ENCODE peak calls at places on chromosomes 16 and 17, in five cellular contexts. U is IMR-90, F is Peyer's patch, H is PC-3, P is A549. N is an unnamed sample.

GRCh38 chr16:19474617-19475016 is 47.3 kb downstream of the GDE1 start:
- DNase-seq in U (no peak), P (no peak), H (no peak), F (no peak), N (no peak)

GRCh38 chr16:75065149-75065807 is 51.3 kb downstream of the LDHD start:
- DNase-seq in U (no peak), F (no peak), H (peak; percentile 71), P (no peak), N (no peak)

GRCh38 chr17:77516902-77517301 is 376.1 kb downstream of the SEC14L1 start:
- DNase-seq in F (no peak), H (peak; percentile 75), P (no peak), U (peak; percentile 79), N (no peak)

GRCh38 chr17:72123964-72124791 is 3.4 kb downstream of the SOX9 start:
- DNase-seq in P (no peak), H (peak; percentile 40), F (no peak), U (no peak), N (peak; percentile 73)

GRCh38 chr16:77898671-77899211 is 110.4 kb downstream of the VAT1L start:
- DNase-seq in P (no peak), U (peak; percentile 89), F (no peak), H (no peak), N (no peak)

GRCh38 chr16:85514295-85514600 is 98.9 kb upstream of the GSE1 start:
- DNase-seq in H (peak; percentile 65), U (peak; percentile 68), F (no peak), P (no peak), N (no peak)

GRCh38 chr17:6374761-6375312 is 60.1 kb downstream of the AIPL1 start:
- DNase-seq in F (no peak), H (peak; percentile 83), U (peak; percentile 61), P (peak; percentile 86), N (peak; percentile 85)

GRCh38 chr17:78991017-78991783 is 11.5 kb upstream of the LGALS3BP start:
- DNase-seq in P (no peak), H (no peak), U (no peak), F (no peak), N (peak; percentile 19)

GRCh38 chr16:85173981-85174751 is 61.9 kb upstream of the CIBAR2 start:
- DNase-seq in H (peak; percentile 91), F (no peak), U (peak; percentile 89), P (peak; percentile 76), N (peak; percentile 79)

GRCh38 chr16:67241008-67241900 is 6.0 kb downstream of the FHOD1 start:
- DNase-seq in F (no peak), P (peak; percentile 76), H (peak; percentile 79), U (peak; percentile 92), N (peak; percentile 87)

GRCh38 chr16:67243481-67243880 is 3.8 kb downstream of the FHOD1 start:
- DNase-seq in P (no peak), U (no peak), H (no peak), F (no peak), N (no peak)

GRCh38 chr16:67244387-67245188 is 2.7 kb downstream of the FHOD1 start:
- DNase-seq in U (peak; percentile 87), F (peak; percentile 79), H (peak; percentile 91), P (peak; percentile 80), N (peak; percentile 93)

GRCh38 chr16:67240506-67240905 is 6.8 kb downstream of the FHOD1 start:
- DNase-seq in U (peak; percentile 48), F (no peak), H (peak; percentile 19), P (no peak), N (no peak)

GRCh38 chr16:67242138-67242730 is 5.0 kb downstream of the FHOD1 start:
- DNase-seq in H (no peak), F (no peak), P (no peak), U (no peak), N (no peak)
- H3K4me1 ChIP-seq in H (peaks cover 54% of the 10 kb centered on the region), F (peaks cover 10% of the 10 kb centered on the region), P (peaks cover 59% of the 10 kb centered on the region), U (peaks cover 44% of the 10 kb centered on the region), N (peaks cover 59% of the 10 kb centered on the region)

GRCh38 chr16:56914896-56915295 is 17.0 kb upstream of the HERPUD1 start:
- DNase-seq in U (no peak), H (no peak), F (no peak), P (no peak), N (no peak)

GRCh38 chr16:56918467-56919012 is 13.4 kb upstream of the HERPUD1 start:
- DNase-seq in P (no peak), H (no peak), F (no peak), U (no peak), N (no peak)

GRCh38 chr16:56912746-56913703 is 18.9 kb upstream of the HERPUD1 start:
- DNase-seq in F (peak; percentile 68), U (peak; percentile 83), P (no peak), H (no peak), N (no peak)

GRCh38 chr16:56916571-56917403 is 15.2 kb upstream of the HERPUD1 start:
- DNase-seq in H (no peak), P (no peak), U (no peak), F (peak; percentile 66), N (no peak)

DNA sequence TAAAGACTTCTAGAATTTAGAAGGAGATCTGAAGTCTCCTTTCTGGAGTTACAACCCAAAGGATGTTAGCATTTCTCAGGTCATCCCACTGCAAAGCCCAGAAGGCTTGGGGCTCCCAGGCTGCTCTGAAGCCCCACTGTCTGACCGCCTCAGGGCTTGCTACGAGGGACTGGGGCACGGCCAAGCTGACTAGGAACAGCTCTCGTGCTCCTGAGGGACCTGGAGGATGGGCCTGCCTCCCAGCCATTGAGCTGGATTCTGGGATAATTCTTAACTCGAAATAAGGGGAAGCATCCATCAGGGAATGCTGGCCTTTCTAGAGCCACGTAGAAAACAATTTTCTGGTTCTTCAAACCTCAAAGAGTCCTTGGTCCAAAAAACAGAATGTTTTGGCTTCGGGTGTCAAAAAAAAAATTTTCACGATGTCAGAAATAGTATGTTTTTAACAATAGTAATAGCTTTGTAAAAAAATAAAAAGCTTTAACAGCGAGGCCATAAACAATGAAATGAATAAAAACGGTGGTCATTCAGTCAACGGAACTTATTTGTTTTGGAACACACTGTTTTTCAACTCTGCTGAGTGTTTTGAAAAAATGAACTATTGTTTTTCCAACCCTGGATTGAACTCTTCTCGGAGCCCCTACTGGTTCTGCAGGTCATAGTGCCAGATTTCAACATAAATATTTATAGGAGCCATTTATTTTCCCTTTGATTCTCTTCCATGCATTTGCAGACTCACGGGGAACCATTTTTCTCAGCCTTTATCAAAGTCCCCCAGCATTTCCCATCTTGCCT is 16.4 kb upstream of the HERPUD1 start:
- DNase-seq in H (no peak), U (no peak), F (no peak), P (no peak), N (no peak)
- H3K27ac ChIP-seq in H (no peak overlapping the region), U (no peak overlapping the region), F (peak overlapping the region; percentile 5), P (no peak overlapping the region), N (no peak overlapping the region)

GRCh38 chr16:20944861-20945390 is 44.4 kb downstream of the LYRM1 start:
- DNase-seq in P (no peak), F (no peak), U (peak; percentile 16), H (peak; percentile 25), N (no peak)
- TF ChIP-seq CTCF in P (no peak), F (peak; percentile 3), U (no peak), H (no peak), N (peak; percentile 33)

GRCh38 chr16:31400191-31400590 is 7.1 kb downstream of the ITGAD start:
- DNase-seq in P (no peak), F (no peak), H (no peak), U (no peak), N (no peak)

GRCh38 chr16:31401436-31401835 is 8.3 kb downstream of the ITGAD start:
- DNase-seq in P (no peak), H (no peak), F (no peak), U (no peak), N (no peak)

GRCh38 chr16:31397101-31397660 is 4.0 kb downstream of the ITGAD start:
- DNase-seq in F (no peak), U (no peak), H (no peak), P (no peak), N (no peak)

GRCh38 chr16:31395647-31396046 is 2.5 kb downstream of the ITGAD start:
- DNase-seq in P (no peak), U (no peak), H (no peak), F (no peak), N (no peak)

DNA sequence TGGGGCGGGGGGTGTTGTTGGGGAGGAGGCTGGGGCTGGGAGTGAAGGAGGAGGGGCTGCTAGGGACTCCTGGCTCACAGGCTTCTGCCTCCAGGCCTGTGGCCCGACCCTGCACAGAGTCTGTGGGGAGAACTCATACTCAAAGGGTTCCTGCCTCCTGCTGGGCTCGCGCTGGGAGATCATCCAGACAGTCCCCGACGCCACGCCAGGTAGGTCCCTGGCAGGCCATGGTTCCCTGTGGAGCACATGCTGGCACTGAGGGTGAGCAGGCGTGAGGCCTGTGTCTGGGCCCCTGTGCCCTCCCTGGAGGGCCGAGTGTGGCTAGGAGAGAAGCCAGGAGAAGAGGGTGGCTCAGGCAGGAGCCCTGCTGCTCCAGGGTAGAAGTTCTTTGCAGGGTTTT is 4.6 kb downstream of the ITGAD start:
- DNase-seq in U (no peak), P (no peak), F (no peak), H (no peak), N (no peak)
- H3K4me1 ChIP-seq in U (no peaks in the 10 kb centered on the region), P (peaks cover 3% of the 10 kb centered on the region), F (no peaks in the 10 kb centered on the region), H (no peaks in the 10 kb centered on the region), N (peaks cover 3% of the 10 kb centered on the region)

GRCh38 chr16:46982335-46982734 is 8.9 kb upstream of the DNAJA2 start:
- DNase-seq in F (no peak), P (no peak), H (no peak), U (no peak), N (no peak)
- H3K27ac ChIP-seq in F (no peak overlapping the region), P (no peak overlapping the region), H (no peak overlapping the region), U (no peak overlapping the region), N (no peak overlapping the region)

DNA sequence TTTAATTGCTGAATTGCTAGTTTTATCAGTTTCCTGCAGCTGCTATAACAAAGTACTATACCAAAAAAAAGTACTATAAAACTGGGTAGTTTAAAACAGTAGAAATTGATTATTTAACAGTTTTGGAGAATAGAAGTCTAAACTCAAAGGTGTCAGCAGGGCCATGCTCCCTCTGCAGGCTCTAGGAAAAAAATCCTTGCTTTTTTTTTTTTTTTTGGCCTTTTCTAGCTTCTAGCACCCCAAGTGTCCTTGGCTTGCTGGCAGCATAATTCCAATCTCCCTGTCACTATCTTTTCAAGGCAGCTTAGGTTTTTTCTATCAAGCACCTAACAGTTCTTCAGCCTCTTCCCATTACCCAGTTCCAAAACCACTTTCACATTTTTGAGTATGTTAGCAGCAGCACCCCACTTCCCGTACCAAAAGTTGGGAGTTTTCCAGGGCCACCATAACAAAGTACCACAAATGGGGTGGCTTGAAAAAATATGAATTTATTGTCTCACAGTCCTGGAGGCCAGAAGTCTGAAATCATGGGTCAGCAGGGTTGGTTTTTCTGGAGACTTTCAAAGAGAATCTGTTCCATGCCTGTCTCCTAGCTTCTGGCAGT is 37.4 kb downstream of the BPTF start:
- DNase-seq in H (peak; percentile 21), F (no peak), P (no peak), U (no peak), N (no peak)
- TF ChIP-seq CTCF in H (peak; percentile 56), F (no peak), P (peak; percentile 25), U (peak; percentile 14), N (peak; percentile 29)

GRCh38 chr17:50945779-50946222 is 79.6 kb upstream of the TOB1 start:
- DNase-seq in U (no peak), H (no peak), P (no peak), F (no peak), N (peak; percentile 20)
- H3K4me1 ChIP-seq in U (peaks cover 21% of the 10 kb centered on the region), H (peaks cover 40% of the 10 kb centered on the region), P (peaks cover 79% of the 10 kb centered on the region), F (peaks cover 14% of the 10 kb centered on the region), N (peaks cover 26% of the 10 kb centered on the region)

N was measured in RWPE2.